ENCODE peak calls at places on chromosomes 11 and 22, in seven cellular contexts. C, Z, N, O, B, E and X are unnamed samples.

GRCh38 chr22:22099194-22099486 is 116.6 kb upstream of the TOP3B start:
- DNase-seq in C (no peak), Z (no peak), N (no peak), O (no peak), B (no peak), E (no peak), X (no peak)

GRCh38 chr11:116122697-116123472 is 618.7 kb upstream of the CADM1 start:
- DNase-seq in C (no peak), Z (no peak), N (no peak), O (no peak), B (no peak), E (no peak), X (no peak)

GRCh38 chr11:33258631-33259184 is 1.5 kb downstream of the HIPK3 start:
- DNase-seq in C (no peak), Z (no peak), N (no peak), O (no peak), B (no peak), E (no peak), X (no peak)

GRCh38 chr11:131099013-131099412 is 182.7 kb upstream of the SNX19 start:
- DNase-seq in C (no peak), Z (no peak), N (no peak), O (no peak), B (peak), E (no peak), X (no peak)

GRCh38 chr11:116732740-116733385 is 39.9 kb downstream of the BUD13 start:
- DNase-seq in C (peak), Z (no peak), N (peak), O (peak), B (peak), E (no peak), X (peak)

GRCh38 chr11:102287963-102288744 is 29.1 kb upstream of the BIRC3 start:
- DNase-seq in C (peak), Z (no peak), N (no peak), O (no peak), B (peak), E (no peak), X (no peak)

GRCh38 chr11:129951201-129951882 is 51.3 kb downstream of the PRDM10 start:
- DNase-seq in C (no peak), Z (no peak), N (no peak), O (no peak), B (no peak), E (no peak), X (no peak)

GRCh38 chr22:32994921-32995320 is 63.3 kb downstream of the SYN3 start:
- DNase-seq in C (no peak), Z (no peak), N (no peak), O (no peak), B (no peak), E (no peak), X (no peak)

GRCh38 chr11:78390809-78391208 is 26.8 kb downstream of the GAB2 start:
- DNase-seq in C (no peak), Z (no peak), N (no peak), O (no peak), B (no peak), E (no peak), X (no peak)

GRCh38 chr11:12216542-12217422 is 106.4 kb downstream of the MICAL2 start:
- DNase-seq in C (no peak), Z (no peak), N (no peak), O (no peak), B (no peak), E (no peak), X (no peak)

GRCh38 chr11:36364551-36364950 is 68.5 kb downstream of the PRR5L start:
- DNase-seq in C (no peak), Z (no peak), N (no peak), O (no peak), B (no peak), E (no peak), X (no peak)

GRCh38 chr11:87879118-87879517 is 296.1 kb downstream of the RAB38 start:
- DNase-seq in C (peak), Z (peak), N (no peak), O (no peak), B (peak), E (no peak), X (no peak)

GRCh38 chr11:87878373-87878779 is 296.9 kb downstream of the RAB38 start:
- DNase-seq in C (peak), Z (peak), N (no peak), O (no peak), B (peak), E (no peak), X (no peak)
- TF ChIP-seq CTCF in C (peak), Z (peak), N (no peak), O (no peak), B (peak), E (peak), X (peak)

GRCh38 chr22:25764270-25765015 is 22.5 kb downstream of the MYO18B start:
- DNase-seq in C (no peak), Z (no peak), N (no peak), O (no peak), B (no peak), E (no peak), X (no peak)
- TF ChIP-seq CTCF in C (no peak), Z (no peak), N (peak), O (no peak), B (no peak), E (peak), X (no peak)

GRCh38 chr11:108654994-108655631 is 9.8 kb upstream of the DDX10 start:
- DNase-seq in C (no peak), Z (no peak), N (no peak), O (no peak), B (peak), E (no peak), X (no peak)
- TF ChIP-seq CTCF in C (peak), Z (peak), N (no peak), O (peak), B (peak), E (peak), X (peak)

GRCh38 chr11:118295199-118295598 is 9.3 kb upstream of the CD3E start:
- DNase-seq in C (no peak), Z (no peak), N (no peak), O (no peak), B (no peak), E (no peak), X (no peak)

GRCh38 chr11:118290923-118291322 is 13.6 kb upstream of the CD3E start:
- DNase-seq in C (no peak), Z (no peak), N (no peak), O (peak), B (peak), E (no peak), X (no peak)

GRCh38 chr11:118294053-118294452 is 10.5 kb upstream of the CD3E start:
- DNase-seq in C (no peak), Z (no peak), N (no peak), O (no peak), B (no peak), E (no peak), X (no peak)

GRCh38 chr11:118289411-118289810 is 15.1 kb upstream of the CD3E start:
- DNase-seq in C (peak), Z (no peak), N (no peak), O (no peak), B (no peak), E (no peak), X (no peak)

DNA sequence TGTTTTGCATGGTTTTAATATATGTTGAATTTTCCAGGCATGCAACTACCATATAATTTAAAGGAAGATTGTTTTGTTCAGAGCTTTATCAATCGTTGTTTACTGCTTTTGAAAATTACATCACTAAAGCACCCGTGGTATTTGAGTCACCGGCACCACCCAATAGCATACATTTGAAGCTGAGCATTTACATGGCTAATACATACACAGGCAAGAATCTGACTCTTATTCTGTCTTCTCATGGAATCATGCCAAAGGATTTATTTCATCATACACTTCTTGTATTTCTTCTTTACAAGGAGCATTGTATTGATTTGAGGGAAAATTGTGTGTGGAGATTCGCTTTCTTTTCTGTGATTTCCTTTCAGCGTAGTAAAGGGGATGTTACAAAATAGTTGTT is 13.1 kb upstream of the CD3E start:
- DNase-seq in C (no peak), Z (no peak), N (no peak), O (no peak), B (no peak), E (no peak), X (no peak)
- TF ChIP-seq CTCF in C (no peak), Z (no peak), N (no peak), O (no peak), B (no peak), E (no peak), X (no peak)

GRCh38 chr11:842370-843002 is at the start of the genes POLR2L and TSPAN4:
- DNase-seq in C (peak), Z (peak), N (no peak), O (peak), B (peak), E (peak), X (peak)
- TF ChIP-seq CTCF in C (no peak), Z (no peak), N (no peak), O (no peak), B (no peak), E (no peak), X (no peak)

GRCh38 chr11:120079750-120080610 is 57.9 kb downstream of the TRIM29 start:
- DNase-seq in C (no peak), Z (no peak), N (no peak), O (no peak), B (no peak), E (no peak), X (no peak)
- TF ChIP-seq CTCF in C (peak), Z (peak), N (peak), O (peak), B (peak), E (peak), X (no peak)

DNA sequence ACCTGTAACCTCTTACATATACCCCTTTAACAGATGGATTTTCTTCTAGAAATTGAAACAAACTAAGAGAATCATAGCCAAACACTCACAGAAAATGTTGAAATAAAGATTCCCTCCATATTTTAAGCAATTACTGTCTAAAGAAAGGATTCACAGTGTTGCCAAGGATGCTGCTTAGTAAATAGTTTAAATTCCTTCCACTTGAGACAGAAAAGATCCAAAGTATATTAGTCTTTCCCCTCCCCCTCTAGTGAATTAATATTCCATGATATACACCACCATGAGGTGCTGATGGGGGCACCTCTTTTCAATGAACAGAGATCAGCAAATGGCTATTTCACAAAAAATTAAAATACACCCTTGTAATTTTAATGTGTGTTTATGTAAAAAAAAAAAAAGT is 186.8 kb downstream of the SOX6 start:
- DNase-seq in C (no peak), Z (no peak), N (no peak), O (no peak), B (no peak), E (no peak), X (no peak)
- TF ChIP-seq CTCF in C (no peak), Z (no peak), N (no peak), O (no peak), B (no peak), E (peak), X (peak)

GRCh38 chr11:94767701-94768601 is at the start of gene AMOTL1:
- DNase-seq in C (peak), Z (peak), N (peak), O (no peak), B (peak), E (peak), X (peak)
- TF ChIP-seq CTCF in C (no peak), Z (peak), N (no peak), O (no peak), B (peak), E (no peak), X (peak)

GRCh38 chr11:10581481-10582019 is 13.1 kb upstream of the LYVE1 start:
- DNase-seq in C (no peak), Z (no peak), N (no peak), O (no peak), B (no peak), E (no peak), X (no peak)
- TF ChIP-seq CTCF in C (no peak), Z (no peak), N (no peak), O (no peak), B (no peak), E (no peak), X (no peak)

DNA sequence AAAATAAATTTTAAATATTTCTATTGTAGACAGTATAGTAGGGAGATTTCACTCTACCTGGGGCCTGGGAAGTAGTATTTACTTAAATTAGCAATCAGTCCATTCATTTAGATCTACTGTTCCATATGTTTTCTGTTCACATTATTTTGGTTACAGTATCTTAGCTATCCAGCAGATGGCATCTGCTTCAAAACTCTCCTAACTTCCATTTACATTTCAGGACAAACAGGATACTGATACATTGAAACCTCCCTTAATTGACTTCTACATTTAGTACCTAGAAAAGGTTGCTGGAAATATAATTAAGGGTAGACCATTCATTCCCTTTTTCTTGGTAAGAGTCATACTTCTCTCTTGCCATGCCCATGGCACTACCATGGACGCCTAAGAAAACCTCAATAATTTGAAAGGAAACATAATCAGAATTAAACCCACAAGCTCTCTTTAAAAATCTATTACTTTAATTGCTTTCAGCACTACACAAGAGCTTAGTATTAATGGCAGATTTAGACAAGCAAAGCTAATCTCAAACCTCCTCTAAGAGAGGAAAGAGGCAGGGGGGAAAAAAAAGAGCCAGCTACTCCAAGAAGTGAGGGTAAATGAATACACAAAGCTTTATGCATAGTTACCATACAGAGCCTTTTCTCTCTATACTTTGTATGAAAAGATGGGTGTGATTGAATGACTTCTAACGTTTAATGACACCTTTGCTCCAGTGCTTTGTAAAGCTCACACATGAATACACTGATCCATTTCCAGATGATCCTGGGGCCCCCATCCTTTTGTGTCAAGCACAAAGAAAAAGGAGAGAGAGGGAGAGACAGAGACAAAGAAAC is 131.2 kb upstream of the MTMR2 start:
- DNase-seq in C (no peak), Z (no peak), N (no peak), O (no peak), B (no peak), E (peak), X (no peak)
- TF ChIP-seq CTCF in C (peak), Z (peak), N (no peak), O (peak), B (peak), E (peak), X (peak)